ENCODE peak calls at places on chromosomes 12 and 14, in seven cellular contexts. S, U, H, I, Q, F and T are unnamed samples. For H3K36me3, the result is how much of the 10 kb centered on the place peaks cover.

GRCh38 chr14:100979079-100979478 is 75.6 kb upstream of the RTL1 start:
- DNase-seq in I (no peak), S (no peak), U (no peak), F (no peak), Q (no peak), H (no peak), T (no peak)

GRCh38 chr14:51000566-51000965 is 56.3 kb upstream of the PYGL start:
- DNase-seq in I (no peak), F (no peak), U (no peak), S (no peak), Q (no peak), H (no peak), T (no peak)

GRCh38 chr14:92600318-92601053 is 86.9 kb downstream of the RIN3 start:
- DNase-seq in H (no peak), U (peak), I (no peak), Q (no peak), S (no peak), F (no peak), T (peak)

GRCh38 chr14:49892301-49892635 is 614 bp upstream of the ARF6 start:
- DNase-seq in H (no peak), U (peak), S (peak), F (peak), I (no peak), Q (peak), T (peak)

GRCh38 chr14:101019541-101019940 is 116.0 kb upstream of the RTL1 start:
- DNase-seq in Q (peak), I (no peak), U (no peak), F (no peak), S (no peak), H (no peak), T (no peak)

GRCh38 chr12:94560416-94561221 is 89.7 kb downstream of the TMCC3 start:
- DNase-seq in I (no peak), S (peak), H (peak), Q (no peak), F (no peak), U (peak), T (peak)

GRCh38 chr12:98990648-98991047 is 345.6 kb downstream of the APAF1 start:
- DNase-seq in S (no peak), H (no peak), I (no peak), Q (no peak), F (no peak), U (no peak), T (no peak)

GRCh38 chr12:10409387-10409786 is at the start of gene KLRC4:
- DNase-seq in S (peak), U (peak), I (no peak), F (no peak), Q (no peak), H (no peak), T (peak)

GRCh38 chr12:12474931-12475485 is 87.7 kb downstream of the DUSP16 start:
- DNase-seq in H (peak), U (no peak), S (peak), F (no peak), Q (no peak), I (no peak), T (peak)

GRCh38 chr14:72630374-72630773 is 263.5 kb downstream of the DPF3 start:
- DNase-seq in S (no peak), I (no peak), H (no peak), U (no peak), F (no peak), Q (no peak), T (no peak)

GRCh38 chr12:112850343-112850742 is 56.4 kb upstream of the OAS1 start:
- DNase-seq in F (no peak), S (no peak), Q (peak), H (no peak), I (no peak), U (no peak), T (no peak)

DNA sequence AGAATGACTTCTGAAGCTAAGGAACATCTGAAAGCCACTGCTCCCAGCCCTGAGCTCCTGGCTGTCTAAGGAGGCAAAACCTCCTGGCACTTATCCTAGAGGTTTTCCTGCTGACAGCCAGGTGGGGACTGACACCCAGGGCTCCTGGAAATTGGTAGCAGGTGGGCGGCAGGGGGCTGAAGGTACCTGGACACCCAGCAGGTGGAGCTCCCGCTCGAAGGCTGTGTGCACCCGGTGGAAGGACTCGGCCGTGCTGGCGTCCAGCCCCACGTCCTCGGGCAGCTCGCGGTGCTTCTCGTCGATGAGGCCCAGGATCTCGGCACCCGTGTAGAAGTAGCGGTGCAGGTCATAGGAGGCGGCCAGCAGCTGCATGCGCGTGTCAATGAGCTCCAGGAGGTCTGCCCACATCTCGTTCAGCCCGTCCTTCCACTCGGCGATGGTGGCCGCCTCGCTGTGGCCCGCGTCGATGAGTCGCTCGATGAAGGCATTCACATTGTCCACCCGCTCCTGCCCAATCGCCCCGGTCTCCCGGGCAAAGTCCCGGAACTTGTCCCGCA is 68.2 kb downstream of the PLEKHG3 start:
- DNase-seq in F (no peak), H (no peak), I (no peak), U (no peak), S (no peak), Q (no peak), T (no peak)
- H3K36me3 ChIP-seq in F (under half), H (under half), I (half or more), U (under half), S (under half), Q (under half), T (under half)

GRCh38 chr14:76168531-76168930 is 16.8 kb downstream of the GPATCH2L start:
- DNase-seq in U (no peak), F (no peak), H (no peak), S (no peak), Q (no peak), I (no peak), T (peak)
- H3K36me3 ChIP-seq in U (half or more), F (under half), H (under half), S (under half), Q (under half), I (half or more), T (under half)

DNA sequence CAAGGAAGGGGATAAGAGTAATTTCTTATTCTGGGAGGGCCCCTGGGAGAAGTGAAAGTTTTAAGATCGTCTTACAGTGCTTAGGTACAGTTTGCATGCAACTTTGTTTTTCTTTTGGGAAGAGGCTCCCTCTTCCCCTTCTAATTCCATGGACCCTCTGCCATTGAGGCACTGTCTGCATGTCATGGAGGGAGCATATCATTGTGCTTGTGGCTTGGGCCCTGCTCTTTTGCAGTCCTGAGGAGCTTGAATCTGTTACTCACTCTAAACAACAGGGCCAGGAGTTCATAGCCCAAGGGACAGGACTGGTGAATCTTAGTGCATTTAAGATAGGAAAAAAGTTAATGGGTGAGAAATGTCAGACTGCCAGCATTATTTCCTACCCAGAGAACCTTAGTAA is 2.3 kb downstream of the UBE3B start:
- DNase-seq in Q (no peak), S (no peak), I (no peak), H (no peak), F (no peak), U (no peak), T (no peak)
- H3K36me3 ChIP-seq in Q (under half), S (under half), I (under half), H (under half), F (under half), U (under half), T (under half)

GRCh38 chr12:42426733-42427132 is 100.8 kb downstream of the PPHLN1 start:
- DNase-seq in Q (no peak), H (no peak), F (no peak), I (no peak), S (no peak), U (no peak), T (peak)

GRCh38 chr12:42428850-42429249 is 102.9 kb downstream of the PPHLN1 start:
- DNase-seq in Q (no peak), H (no peak), U (no peak), S (no peak), I (no peak), F (no peak), T (no peak)
- H3K36me3 ChIP-seq in Q (under half), H (under half), U (under half), S (under half), I (under half), F (under half), T (under half)

DNA sequence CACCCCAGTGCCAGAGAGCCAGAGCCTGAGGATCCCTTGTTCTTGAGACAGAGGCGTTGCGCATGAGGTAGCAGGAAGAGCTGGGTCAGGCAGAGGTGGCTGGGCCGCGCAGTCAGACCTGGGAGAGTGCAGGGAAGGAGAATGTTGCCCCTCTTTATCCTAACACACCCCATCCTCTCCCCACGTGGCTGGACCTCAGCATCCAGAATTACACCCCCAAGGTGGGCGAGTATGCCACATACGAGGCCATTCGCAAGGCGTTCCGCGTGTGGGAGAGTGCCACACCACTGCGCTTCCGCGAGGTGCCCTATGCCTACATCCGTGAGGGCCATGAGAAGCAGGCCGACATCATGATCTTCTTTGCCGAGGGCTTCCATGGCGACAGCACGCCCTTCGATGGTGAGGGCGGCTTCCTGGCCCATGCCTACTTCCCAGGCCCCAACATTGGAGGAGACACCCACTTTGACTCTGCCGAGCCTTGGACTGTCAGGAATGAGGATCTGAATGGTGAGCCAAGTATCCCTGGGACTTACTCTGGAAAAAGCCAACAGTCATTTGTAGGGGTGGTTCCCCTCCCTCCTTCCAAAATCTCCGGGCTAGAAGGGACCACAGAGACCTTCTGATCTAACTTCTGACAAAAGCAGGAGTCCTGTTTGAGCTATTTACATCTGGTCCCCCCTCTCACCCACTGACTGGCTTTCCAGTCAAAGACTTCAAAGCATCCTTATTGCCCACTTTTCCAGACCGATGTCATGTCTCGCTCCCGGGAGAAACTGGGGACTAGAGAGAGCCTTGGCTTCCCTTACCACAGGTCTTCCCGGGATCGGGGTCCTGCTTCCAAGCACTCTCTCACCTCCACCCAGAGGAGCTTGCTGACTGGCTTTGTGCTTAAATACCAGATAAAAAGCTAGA is 6.1 kb downstream of the MMP14 start:
- DNase-seq in F (no peak), H (no peak), Q (no peak), U (no peak), S (no peak), I (no peak), T (no peak)
- H3K36me3 ChIP-seq in F (under half), H (under half), Q (under half), U (half or more), S (under half), I (half or more), T (half or more)

DNA sequence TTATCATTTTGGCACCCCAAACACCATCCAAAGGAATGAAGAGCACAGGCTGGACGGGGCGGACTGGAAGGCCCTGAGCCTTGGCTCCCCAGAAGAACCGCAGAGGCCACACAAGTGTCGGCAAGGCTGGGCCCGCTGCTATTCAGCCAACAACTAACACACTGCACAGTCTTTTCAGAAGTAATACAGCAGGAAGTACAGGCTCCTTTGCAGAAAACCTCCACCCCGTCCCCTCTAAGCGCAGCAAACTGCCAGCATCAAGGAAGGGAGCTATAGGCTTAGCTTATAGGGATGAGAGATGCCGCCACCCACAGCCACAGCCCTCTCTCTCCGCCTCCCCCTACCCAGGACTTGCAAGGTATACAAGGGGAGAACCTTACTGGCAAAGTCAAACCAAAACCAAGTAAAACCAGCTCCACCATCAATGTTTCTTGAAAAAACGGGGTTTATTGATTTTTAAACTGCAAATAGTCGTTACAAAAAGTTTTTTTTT is 5.6 kb downstream of the ZFP36L1 start:
- DNase-seq in U (peak), H (no peak), I (no peak), F (no peak), S (peak), Q (peak), T (peak)
- H3K36me3 ChIP-seq in U (under half), H (under half), I (under half), F (under half), S (under half), Q (under half), T (under half)

DNA sequence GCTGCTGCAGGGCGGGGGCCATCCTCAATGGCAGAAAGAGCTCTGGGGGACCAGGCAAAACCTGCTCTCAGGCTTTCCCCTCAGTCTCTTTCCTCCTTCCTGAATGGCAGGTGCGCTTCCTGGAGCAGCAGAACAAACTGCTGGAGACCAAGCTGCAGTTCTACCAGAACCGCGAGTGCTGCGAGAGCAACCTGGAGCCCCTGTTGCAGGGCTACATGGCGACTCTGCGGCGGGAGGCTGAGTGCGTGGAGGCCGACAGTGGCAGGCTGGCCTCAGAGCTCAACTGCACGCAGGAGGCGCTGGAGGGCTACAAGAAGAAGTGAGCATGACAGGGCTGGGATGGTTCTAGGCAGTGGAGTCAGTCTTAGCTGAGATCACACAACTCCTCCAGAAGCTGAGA is 22.9 kb upstream of the KRT83 start:
- DNase-seq in Q (no peak), F (no peak), S (no peak), I (no peak), H (no peak), U (no peak), T (no peak)
- H3K36me3 ChIP-seq in Q (under half), F (under half), S (under half), I (under half), H (under half), U (under half), T (under half)

DNA sequence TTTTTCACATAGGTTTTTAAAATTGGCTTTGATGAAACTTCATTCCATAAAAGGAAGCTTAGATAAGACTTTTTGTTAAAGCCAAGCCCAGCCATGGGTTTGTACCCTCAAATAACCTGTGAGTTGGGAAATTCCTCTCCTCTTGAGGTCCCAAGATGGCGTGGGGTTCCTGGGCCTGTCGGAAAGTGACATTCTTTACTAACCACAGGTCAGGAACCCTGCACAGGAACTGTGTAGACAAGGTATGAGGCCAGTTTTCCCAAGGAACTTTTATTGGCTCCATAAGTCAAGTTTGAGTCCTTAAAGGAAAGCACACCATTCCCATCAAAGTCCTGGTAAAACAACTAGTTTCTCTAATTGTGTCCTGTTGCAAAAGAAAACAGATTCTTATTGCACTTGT is 65.0 kb upstream of the AMN start:
- DNase-seq in F (no peak), U (no peak), S (no peak), H (no peak), Q (no peak), I (no peak), T (no peak)
- H3K36me3 ChIP-seq in F (under half), U (under half), S (under half), H (under half), Q (under half), I (under half), T (under half)